ENCODE peak calls at places on chromosomes 12 and 14, in ten cellular contexts. E is GM23248; M is CD8-positive, alpha-beta memory T cell; C is CD8-positive, alpha-beta T cell; O is prostate gland; X is cardiac muscle cell; Q is testis; R is brain microvascular endothelial cell; Z is mesendoderm; U is PC-3. H is an unnamed sample. For H3K27me3 and H3K36me3, the result is how much of the 10 kb centered on the place peaks cover.

GRCh38 chr12:90055071-90055470 is 346.4 kb upstream of the ATP2B1 start:
- DNase-seq in E (peak), M (no peak), C (no peak), O (no peak), X (no peak), Q (no peak), R (no peak), Z (no peak), U (no peak), H (no peak)

GRCh38 chr12:119176267-119177055 is 2.3 kb upstream of the HSPB8 start:
- DNase-seq in E (peak), M (no peak), C (no peak), O (peak), X (peak), Q (peak), R (peak), Z (peak), U (peak), H (no peak)

GRCh38 chr14:27427796-27428195 is 830.0 kb upstream of the NOVA1 start:
- DNase-seq in E (peak), M (no peak), C (no peak), O (no peak), X (no peak), Q (no peak), R (no peak), Z (no peak), U (peak), H (no peak)

GRCh38 chr12:115450017-115450416 is 766.0 kb upstream of the TBX3 start:
- DNase-seq in E (no peak), M (no peak), C (no peak), O (no peak), X (no peak), Q (no peak), R (no peak), Z (peak), U (no peak), H (peak)

GRCh38 chr12:9619411-9620179 is 11.9 kb upstream of the KLRB1 start:
- DNase-seq in E (no peak), M (no peak), C (no peak), O (no peak), X (no peak), Q (no peak), R (no peak), Z (no peak), U (no peak), H (no peak)

GRCh38 chr14:97634786-97635185 is 837.6 kb downstream of the VRK1 start:
- DNase-seq in E (peak), M (no peak), C (no peak), O (no peak), X (no peak), Q (peak), R (no peak), Z (no peak), U (peak), H (no peak)

GRCh38 chr12:126385785-126386184 is 1320.5 kb downstream of the AACS start:
- DNase-seq in E (peak), M (no peak), C (no peak), O (no peak), X (no peak), Q (no peak), R (no peak), Z (no peak), U (peak), H (no peak)

GRCh38 chr12:109510196-109510595 is 32.8 kb downstream of the UBE3B start:
- DNase-seq in E (no peak), M (no peak), C (no peak), O (no peak), X (no peak), Q (peak), R (no peak), Z (no peak), U (no peak), H (no peak)

GRCh38 chr12:49903351-49903699 is 375 bp downstream of the FAIM2 start:
- DNase-seq in E (no peak), M (no peak), C (no peak), O (no peak), X (no peak), Q (no peak), R (no peak), Z (no peak), U (no peak), H (no peak)
- H3K4me3 ChIP-seq in E (peak), M (no peak), C (no peak), O (peak), X (no peak), Q (peak), R (peak), Z (no peak), U (no peak), H (no peak)

DNA sequence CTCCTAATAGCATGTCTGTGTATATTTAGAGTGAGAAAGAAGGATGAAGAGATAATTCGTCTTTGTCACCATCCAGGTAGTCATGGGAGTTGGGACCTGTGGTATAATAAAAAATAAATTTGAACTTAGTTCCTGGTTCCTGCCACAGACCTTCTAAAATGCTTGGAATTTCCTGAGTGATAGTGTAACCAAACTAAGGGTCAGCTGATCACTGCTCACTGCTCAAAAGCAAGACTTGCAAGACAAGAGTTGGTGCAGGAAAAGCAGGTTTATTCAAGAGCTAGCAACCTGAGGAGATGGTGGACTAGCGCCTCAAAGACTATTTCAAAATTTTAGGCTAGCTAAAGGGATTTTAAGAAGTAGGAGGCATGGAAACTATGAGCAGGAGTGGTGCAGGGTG is 19.1 kb downstream of the ANG start:
- DNase-seq in E (no peak), M (no peak), C (no peak), O (peak), X (no peak), Q (no peak), R (no peak), Z (no peak), U (peak), H (no peak)
- H3K27me3 ChIP-seq in E (under half), M (under half), C (under half), O (under half), X (under half), Q (under half), R (under half), Z (under half), U (under half), H (under half)

GRCh38 chr12:122215789-122216188 is 10.1 kb downstream of the DIABLO start:
- DNase-seq in E (peak), M (no peak), C (no peak), O (no peak), X (no peak), Q (no peak), R (no peak), Z (no peak), U (no peak), H (no peak)

DNA sequence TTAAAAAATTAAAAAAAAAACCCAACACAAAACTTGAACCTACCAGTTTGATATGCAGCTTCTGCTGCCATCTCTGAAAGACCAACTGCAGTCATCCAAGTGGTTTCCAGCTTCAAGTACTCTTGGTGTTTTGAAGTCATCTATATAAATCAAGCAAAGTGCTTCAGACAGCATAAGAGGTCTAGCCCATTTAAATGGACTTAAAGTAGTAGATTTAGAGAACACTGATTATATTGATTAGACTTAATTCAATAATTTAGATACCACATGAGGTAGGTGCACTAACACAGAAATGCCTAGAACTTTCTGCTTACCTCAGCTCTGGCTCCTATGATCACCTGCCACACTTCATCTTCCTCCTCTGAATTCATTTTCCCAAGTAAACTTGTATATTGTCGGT is 9.4 kb downstream of the DIABLO start:
- DNase-seq in E (no peak), M (no peak), C (no peak), O (no peak), X (no peak), Q (no peak), R (no peak), Z (no peak), U (no peak), H (no peak)
- H3K36me3 ChIP-seq in E (half or more), M (half or more), C (half or more), O (under half), X (half or more), Q (under half), R (half or more), Z (under half), U (half or more), H (under half)

GRCh38 chr14:89164168-89165074 is 252.6 kb downstream of the FOXN3 start:
- DNase-seq in E (no peak), M (no peak), C (no peak), O (no peak), X (no peak), Q (no peak), R (no peak), Z (no peak), U (no peak), H (no peak)
- H3K4me3 ChIP-seq in E (no peak), M (no peak), C (no peak), O (no peak), X (no peak), Q (no peak), R (no peak), Z (no peak), U (no peak), H (no peak)

GRCh38 chr14:68104518-68104917 is 284.9 kb downstream of the RAD51B start:
- DNase-seq in E (peak), M (no peak), C (no peak), O (no peak), X (peak), Q (no peak), R (peak), Z (peak), U (no peak), H (no peak)

GRCh38 chr14:68103841-68104240 is 284.3 kb downstream of the RAD51B start:
- DNase-seq in E (no peak), M (no peak), C (no peak), O (peak), X (peak), Q (no peak), R (no peak), Z (peak), U (no peak), H (no peak)

GRCh38 chr14:68106456-68106855 is 286.9 kb downstream of the RAD51B start:
- DNase-seq in E (no peak), M (no peak), C (no peak), O (no peak), X (no peak), Q (no peak), R (no peak), Z (no peak), U (no peak), H (no peak)

GRCh38 chr14:68109132-68109531 is 289.6 kb downstream of the RAD51B start:
- DNase-seq in E (peak), M (no peak), C (no peak), O (no peak), X (no peak), Q (no peak), R (no peak), Z (peak), U (no peak), H (no peak)

DNA sequence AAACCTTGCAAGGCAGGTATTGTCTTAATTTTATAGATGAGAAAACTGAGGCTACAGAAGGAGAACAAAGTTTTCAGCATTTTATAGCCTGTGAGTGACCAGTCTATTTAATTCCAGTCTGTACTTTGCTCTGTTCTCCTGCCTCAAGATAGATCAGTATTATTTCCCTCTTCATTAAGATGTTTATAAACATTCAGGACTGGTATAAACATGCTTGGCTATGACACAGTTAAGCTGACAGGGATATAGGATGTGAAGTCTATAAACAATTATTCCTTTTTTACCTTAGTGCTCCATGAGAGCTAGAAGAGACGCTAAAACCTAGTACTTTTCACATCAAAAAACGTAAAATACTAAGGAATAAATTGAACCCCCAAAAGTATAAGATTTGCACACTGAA is 287.3 kb downstream of the RAD51B start:
- DNase-seq in E (no peak), M (no peak), C (no peak), O (no peak), X (no peak), Q (no peak), R (no peak), Z (no peak), U (no peak), H (no peak)
- H3K27me3 ChIP-seq in E (under half), M (under half), C (under half), O (under half), X (under half), Q (under half), R (under half), Z (under half), U (under half), H (under half)

DNA sequence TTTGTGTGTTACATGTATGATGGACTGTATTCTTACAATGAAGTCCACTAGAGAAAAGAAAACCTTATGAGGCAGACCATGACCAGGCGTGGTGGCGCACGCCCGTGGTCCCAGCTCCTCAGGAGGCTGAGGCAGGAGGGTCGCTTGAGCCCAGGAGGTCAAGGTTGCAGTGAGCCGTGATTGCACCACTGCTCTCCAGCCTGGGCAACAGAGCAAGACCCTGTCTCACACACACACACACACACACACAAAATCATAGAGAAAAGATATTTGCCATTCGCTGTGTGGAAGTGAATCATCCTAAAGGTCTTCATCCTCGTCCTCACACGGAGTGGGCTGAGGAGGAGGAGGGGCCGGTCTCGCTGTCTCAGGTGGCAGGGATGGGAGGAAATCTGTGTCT is 32.3 kb downstream of the LRCOL1 start:
- DNase-seq in E (no peak), M (no peak), C (no peak), O (no peak), X (no peak), Q (no peak), R (no peak), Z (no peak), U (no peak), H (no peak)
- H3K36me3 ChIP-seq in E (under half), M (under half), C (under half), O (under half), X (under half), Q (under half), R (under half), Z (under half), U (under half), H (under half)

GRCh38 chr12:94219622-94220302 is 71.4 kb downstream of the PLXNC1 start:
- DNase-seq in E (no peak), M (no peak), C (no peak), O (no peak), X (no peak), Q (no peak), R (no peak), Z (no peak), U (no peak), H (no peak)
- H3K4me3 ChIP-seq in E (no peak), M (no peak), C (no peak), O (no peak), X (no peak), Q (no peak), R (no peak), Z (no peak), U (no peak), H (no peak)

GRCh38 chr12:49535921-49536525 is 2.8 kb upstream of the KCNH3 start:
- DNase-seq in E (peak), M (no peak), C (no peak), O (no peak), X (no peak), Q (no peak), R (no peak), Z (no peak), U (peak), H (no peak)

GRCh38 chr12:49537231-49537708 is 1.6 kb upstream of the KCNH3 start:
- DNase-seq in E (peak), M (no peak), C (no peak), O (no peak), X (no peak), Q (no peak), R (no peak), Z (no peak), U (no peak), H (peak)

GRCh38 chr12:49537709-49538601 is 875 bp upstream of the KCNH3 start:
- DNase-seq in E (peak), M (no peak), C (no peak), O (no peak), X (peak), Q (no peak), R (no peak), Z (peak), U (peak), H (peak)

GRCh38 chr12:49534806-49535278 is 4.0 kb upstream of the KCNH3 start:
- DNase-seq in E (no peak), M (no peak), C (no peak), O (no peak), X (no peak), Q (no peak), R (no peak), Z (no peak), U (no peak), H (peak)

GRCh38 chr12:49536526-49537195 is 2.2 kb upstream of the KCNH3 start:
- DNase-seq in E (no peak), M (no peak), C (no peak), O (no peak), X (no peak), Q (no peak), R (no peak), Z (no peak), U (no peak), H (no peak)
- H3K27me3 ChIP-seq in E (under half), M (under half), C (under half), O (under half), X (half or more), Q (under half), R (under half), Z (under half), U (under half), H (half or more)

H was measured in H7.